ENCODE peak calls at places on chromosomes 2 and 18, in four cellular contexts. M, V, A and R are unnamed samples.

GRCh38 chr2:39730685-39731302 is 48.3 kb downstream of the THUMPD2 start:
- DNase-seq in M (peak; percentile 35), V (no peak), A (no peak), R (no peak)

GRCh38 chr18:2188258-2188657 is 383.0 kb downstream of the METTL4 start:
- DNase-seq in M (no peak), V (no peak), A (no peak), R (no peak)

GRCh38 chr2:25697559-25698341 is 24.4 kb upstream of the DTNB start:
- DNase-seq in M (no peak), V (no peak), A (no peak), R (no peak)

GRCh38 chr2:37920570-37920969 is 4.5 kb upstream of the RMDN2 start:
- DNase-seq in M (no peak), V (no peak), A (no peak), R (no peak)

GRCh38 chr2:101678379-101678778 is 19.1 kb upstream of the MAP4K4 start:
- DNase-seq in M (no peak), V (no peak), A (no peak), R (no peak)

GRCh38 chr2:138554123-138554522 is 52.6 kb downstream of the SPOPL start:
- DNase-seq in M (no peak), V (no peak), A (no peak), R (no peak)

GRCh38 chr18:79875931-79876461 is 75.5 kb downstream of the SLC66A2 start:
- DNase-seq in M (no peak), V (no peak), A (peak; percentile 32), R (no peak)

GRCh38 chr2:177030391-177031000 is 182.1 kb upstream of the HNRNPA3 start:
- DNase-seq in M (no peak), V (no peak), A (no peak), R (no peak)

GRCh38 chr18:49601211-49601610 is 39.4 kb downstream of the LIPG start:
- DNase-seq in M (no peak), V (no peak), A (no peak), R (no peak)

DNA sequence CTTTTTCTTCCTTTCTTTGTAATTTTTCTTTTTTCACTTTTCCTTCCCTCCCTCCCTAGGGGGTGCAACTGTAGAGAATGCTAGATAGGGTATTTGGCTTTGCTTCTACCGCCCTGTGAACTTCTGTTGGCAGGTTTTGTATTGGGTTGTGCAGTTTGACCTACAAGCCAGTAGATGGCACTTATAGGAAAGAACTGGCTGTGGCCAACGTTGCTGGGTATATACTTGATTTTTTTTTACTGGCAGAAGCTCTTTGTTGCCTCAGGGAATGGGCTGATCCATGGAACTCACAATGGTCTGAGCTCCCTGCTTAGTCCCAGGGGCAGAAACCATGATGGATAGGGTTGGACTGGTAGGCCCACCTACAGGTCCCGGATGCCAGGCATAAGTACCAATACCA is 1019.5 kb upstream of the LRRTM1 start:
- DNase-seq in M (no peak), V (no peak), A (no peak), R (no peak)
- TF ChIP-seq CTCF in M (no peak), V (no peak), A (no peak), R (no peak)

GRCh38 chr2:166900700-166901099 is 12.4 kb downstream of the XIRP2 start:
- DNase-seq in M (no peak), V (no peak), A (no peak), R (no peak)
- TF ChIP-seq CTCF in M (no peak), V (no peak), A (peak; percentile 20), R (no peak)

DNA sequence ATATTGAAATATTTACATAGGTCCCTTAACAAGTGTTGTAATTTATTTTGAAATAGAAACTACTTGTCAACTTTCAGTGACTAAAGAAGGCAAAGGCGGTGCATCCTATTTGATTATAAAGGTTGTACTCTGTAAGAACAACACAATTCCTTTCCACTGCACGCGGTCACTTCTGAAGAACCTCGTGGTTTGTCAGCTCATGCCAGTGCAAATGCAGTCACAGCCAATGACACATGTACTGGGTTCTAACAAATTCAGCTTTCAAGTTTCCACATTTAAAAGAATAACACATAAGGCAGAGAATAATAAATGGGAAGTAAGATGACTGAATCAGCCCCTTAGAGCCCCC is 39.8 kb downstream of the CYB5A start:
- DNase-seq in M (no peak), V (no peak), A (no peak), R (no peak)
- TF ChIP-seq CTCF in M (no peak), V (no peak), A (no peak), R (no peak)

GRCh38 chr2:73736378-73736777 is 767 bp downstream of the TPRKB start:
- DNase-seq in M (no peak), V (no peak), A (no peak), R (no peak)

GRCh38 chr2:73739101-73739500 is 2.0 kb upstream of the TPRKB start:
- DNase-seq in M (no peak), V (no peak), A (no peak), R (no peak)

GRCh38 chr2:73740767-73741166 is 3.6 kb upstream of the TPRKB start:
- DNase-seq in M (no peak), V (no peak), A (no peak), R (no peak)

GRCh38 chr2:73736855-73737779 is at the start of gene TPRKB:
- DNase-seq in M (peak; percentile 98), V (peak; percentile 84), A (peak; percentile 95), R (peak; percentile 99)
- TF ChIP-seq CTCF in M (no peak), V (no peak), A (no peak), R (no peak)

GRCh38 chr2:159941729-159942128 is 120.7 kb downstream of the PLA2R1 start:
- DNase-seq in M (no peak), V (no peak), A (no peak), R (no peak)

GRCh38 chr2:159938375-159938774 is 124.0 kb downstream of the PLA2R1 start:
- DNase-seq in M (no peak), V (no peak), A (no peak), R (no peak)

GRCh38 chr2:159942149-159942548 is 120.3 kb downstream of the PLA2R1 start:
- DNase-seq in M (no peak), V (no peak), A (no peak), R (no peak)

GRCh38 chr2:159936471-159936870 is 125.9 kb downstream of the PLA2R1 start:
- DNase-seq in M (no peak), V (no peak), A (no peak), R (no peak)

DNA sequence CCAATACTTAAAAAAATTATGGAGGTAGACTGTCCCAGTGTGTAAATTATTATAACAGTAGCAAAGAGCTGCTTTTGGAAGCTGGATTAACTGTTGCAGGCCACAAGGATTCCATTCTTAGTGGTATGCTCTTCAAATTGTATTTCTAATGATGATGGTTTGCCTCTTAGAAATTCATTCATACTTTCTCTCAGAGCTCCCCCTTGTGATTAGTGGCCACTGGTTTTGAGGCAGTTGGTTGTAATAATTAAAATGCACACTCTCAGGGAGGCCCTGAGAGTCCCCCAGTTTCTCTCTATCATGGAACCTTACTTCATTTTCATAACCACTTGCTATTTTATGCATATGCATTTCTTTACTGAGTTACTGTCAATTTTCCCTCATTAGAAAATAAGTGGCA is 122.5 kb downstream of the PLA2R1 start:
- DNase-seq in M (peak; percentile 65), V (no peak), A (no peak), R (no peak)
- TF ChIP-seq CTCF in M (peak; percentile 61), V (peak; percentile 34), A (peak; percentile 47), R (no peak)

DNA sequence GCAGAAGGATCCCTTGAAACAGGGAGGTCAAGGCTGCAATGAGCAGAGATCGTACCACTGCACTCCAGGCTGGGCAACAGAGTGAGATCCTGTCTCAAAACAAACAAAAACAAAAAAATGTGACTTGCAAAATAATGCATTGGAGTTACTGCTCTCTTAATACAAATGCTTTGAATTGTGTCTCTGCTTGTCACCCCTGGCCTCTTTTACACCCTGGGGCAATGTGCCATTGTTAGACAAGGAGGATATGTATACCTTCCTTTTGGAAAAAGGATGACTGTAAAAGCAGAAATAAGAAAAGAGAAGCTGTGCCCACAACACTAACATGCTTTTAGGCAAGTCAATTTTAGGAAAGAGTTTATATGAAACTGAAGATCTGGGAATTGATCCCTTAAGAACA is 20.8 kb upstream of the C2orf74 start:
- DNase-seq in M (no peak), V (no peak), A (no peak), R (no peak)
- TF ChIP-seq CTCF in M (no peak), V (no peak), A (no peak), R (no peak)